ENCODE peak calls at places on chromosomes 13 and 19, in four cellular contexts. Z is body of pancreas, S is heart right ventricle, M is breast epithelium. K is an unnamed sample.

GRCh38 chr13:41708648-41709175 is 251.4 kb downstream of the RGCC start:
- DNase-seq in Z (peak; percentile 51), S (peak; percentile 13), M (no peak), K (peak; percentile 41)

GRCh38 chr19:17337675-17338439 is 504 bp downstream of the GTPBP3 start:
- DNase-seq in M (no peak), S (no peak), Z (no peak), K (peak; percentile 69)

GRCh38 chr19:14160017-14160703 is 23.8 kb upstream of the ASF1B start:
- DNase-seq in Z (no peak), M (no peak), S (no peak), K (peak; percentile 50)

GRCh38 chr13:68872338-68872737 is 1235.3 kb upstream of the ATXN8OS start:
- DNase-seq in S (no peak), M (no peak), Z (no peak), K (no peak)

GRCh38 chr13:26976336-26976735 is 195.3 kb downstream of the USP12 start:
- DNase-seq in Z (no peak), S (no peak), M (no peak), K (no peak)

GRCh38 chr13:28707629-28708427 is 10.9 kb downstream of the SLC46A3 start:
- DNase-seq in S (no peak), Z (peak; percentile 41), M (no peak), K (no peak)

GRCh38 chr13:108987488-108987887 is 358.1 kb downstream of the MYO16 start:
- DNase-seq in S (no peak), M (peak; percentile 49), Z (no peak), K (no peak)

GRCh38 chr13:99985243-99985874 is 3.8 kb downstream of the ZIC2 start:
- DNase-seq in Z (no peak), M (no peak), S (no peak), K (no peak)

GRCh38 chr13:98941118-98941517 is 36.7 kb downstream of the DOCK9 start:
- DNase-seq in Z (no peak), S (no peak), M (no peak), K (no peak)

GRCh38 chr13:41231786-41232185 is 31.6 kb downstream of the MTRF1 start:
- DNase-seq in S (no peak), M (no peak), Z (peak; percentile 99), K (no peak)

GRCh38 chr13:98961204-98962105 is 16.4 kb downstream of the DOCK9 start:
- DNase-seq in M (no peak), S (no peak), Z (no peak), K (no peak)

GRCh38 chr13:42628666-42629065 is 54.7 kb downstream of the TNFSF11 start:
- DNase-seq in M (no peak), Z (no peak), S (no peak), K (no peak)

GRCh38 chr19:55080915-55081772 is 5.5 kb downstream of the EPS8L1 start:
- DNase-seq in M (peak; percentile 80), Z (peak; percentile 77), S (peak; percentile 82), K (peak; percentile 68)

GRCh38 chr13:105363747-105364177 is 1171.7 kb downstream of the EFNB2 start:
- DNase-seq in S (no peak), Z (no peak), M (no peak), K (no peak)

GRCh38 chr19:47762615-47763308 is 15.7 kb upstream of the SELENOW start:
- DNase-seq in S (peak; percentile 53), Z (no peak), M (no peak), K (peak; percentile 59)

GRCh38 chr13:37869756-37870488 is at the start of gene TRPC4:
- DNase-seq in Z (peak; percentile 58), M (no peak), S (peak; percentile 33), K (peak; percentile 68)

GRCh38 chr19:50323782-50324133 is 5.4 kb downstream of the KCNC3 start:
- DNase-seq in S (no peak), Z (no peak), M (no peak), K (no peak)

GRCh38 chr13:20412761-20413355 is 112.8 kb downstream of the CRYL1 start:
- DNase-seq in M (no peak), S (no peak), Z (no peak), K (no peak)

GRCh38 chr13:28489536-28489935 is 5.4 kb downstream of the FLT1 start:
- DNase-seq in M (no peak), S (no peak), Z (no peak), K (no peak)

GRCh38 chr19:33409035-33409434 is 35.5 kb downstream of the CEBPG start:
- DNase-seq in M (no peak), S (no peak), Z (no peak), K (no peak)

GRCh38 chr19:4279530-4280422 is 710 bp downstream of the SHD start:
- DNase-seq in Z (no peak), S (no peak), M (no peak), K (no peak)
- H3K4me3 ChIP-seq in Z (no peak overlapping the region), S (no peak overlapping the region), M (peak overlapping the region; percentile 26), K (peak overlapping the region; percentile 86)

DNA sequence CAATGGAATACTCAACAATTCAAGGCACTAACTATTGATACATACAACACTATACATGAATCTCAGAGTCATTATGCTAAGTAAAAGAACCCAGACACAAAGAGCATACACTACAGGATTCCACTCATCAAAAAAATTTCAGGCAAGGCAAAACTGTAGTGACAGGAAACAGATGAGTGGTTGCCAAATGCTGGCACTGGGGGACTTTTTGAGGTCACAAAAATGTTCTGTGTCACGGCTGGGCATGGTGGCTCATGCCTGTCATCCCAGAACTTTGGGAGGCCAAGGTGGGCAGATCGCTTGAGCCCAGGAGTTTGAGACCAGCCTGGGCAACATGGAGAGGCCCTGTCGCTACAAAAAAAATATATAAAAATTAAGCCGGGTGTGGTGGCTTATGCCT is 129.4 kb downstream of the KL start:
- DNase-seq in Z (no peak), M (no peak), S (no peak), K (no peak)
- H3K27ac ChIP-seq in Z (no peak overlapping the region), M (no peak overlapping the region), S (peak overlapping the region; percentile 8), K (no peak overlapping the region)

DNA sequence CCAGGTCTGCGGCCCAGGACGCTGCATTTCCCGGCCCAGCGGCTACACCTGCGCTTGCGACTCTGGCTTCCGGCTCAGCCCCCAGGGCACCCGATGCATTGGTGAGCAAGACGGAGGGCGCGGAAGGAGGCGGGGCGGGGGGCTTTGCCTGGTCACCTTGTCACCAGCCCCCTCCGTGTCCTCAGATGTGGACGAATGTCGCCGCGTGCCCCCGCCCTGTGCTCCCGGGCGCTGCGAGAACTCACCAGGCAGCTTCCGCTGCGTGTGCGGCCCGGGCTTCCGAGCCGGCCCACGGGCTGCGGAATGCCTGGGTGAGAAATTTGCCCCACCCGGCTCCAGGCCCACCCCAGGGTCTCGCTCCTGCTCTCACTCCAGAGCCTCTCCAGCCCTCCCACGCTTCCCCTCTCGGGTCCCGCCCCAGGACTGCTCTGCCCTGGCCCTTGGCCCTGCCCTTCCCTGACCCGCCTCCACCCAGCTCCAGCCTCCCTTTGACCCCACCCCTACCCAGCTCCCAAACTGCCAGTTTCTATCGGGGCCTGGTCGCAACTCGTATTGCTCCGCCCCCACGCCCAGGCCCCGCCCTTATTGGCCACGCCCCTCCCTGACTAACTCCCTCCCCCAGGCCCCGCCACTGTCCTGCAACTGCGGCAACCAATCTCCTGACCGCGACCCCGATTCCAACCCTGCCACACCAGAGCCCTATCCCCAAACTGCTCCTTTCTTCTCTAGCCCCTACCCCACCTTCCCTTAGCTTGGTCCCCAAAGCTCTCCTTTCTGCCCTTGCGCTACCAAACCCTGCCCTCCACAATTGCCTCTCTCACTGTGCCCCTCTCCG is 8.6 kb downstream of the LTBP4 start:
- DNase-seq in M (peak; percentile 88), S (peak; percentile 92), Z (peak; percentile 96), K (peak; percentile 95)
- H3K4me3 ChIP-seq in M (peak overlapping the region; percentile 60), S (peak overlapping the region; percentile 16), Z (no peak overlapping the region), K (peak overlapping the region; percentile 11)

GRCh38 chr13:30845297-30846214 is 60.5 kb upstream of the MEDAG start:
- DNase-seq in Z (no peak), M (no peak), S (no peak), K (no peak)
- H3K27ac ChIP-seq in Z (no peak overlapping the region), M (peak overlapping the region; percentile 52), S (no peak overlapping the region), K (no peak overlapping the region)

GRCh38 chr13:46783504-46783903 is 13.5 kb downstream of the ESD start:
- DNase-seq in S (no peak), Z (no peak), M (no peak), K (no peak)

GRCh38 chr13:46778095-46778494 is 18.9 kb downstream of the ESD start:
- DNase-seq in Z (no peak), S (no peak), M (no peak), K (no peak)

GRCh38 chr13:46778879-46779278 is 18.1 kb downstream of the ESD start:
- DNase-seq in Z (no peak), S (no peak), M (no peak), K (no peak)

GRCh38 chr13:46782066-46782465 is 14.9 kb downstream of the ESD start:
- DNase-seq in S (no peak), M (no peak), Z (no peak), K (no peak)
- H3K4me3 ChIP-seq in S (no peak overlapping the region), M (no peak overlapping the region), Z (no peak overlapping the region), K (no peak overlapping the region)

GRCh38 chr19:6274756-6275155 is 5.0 kb downstream of the MLLT1 start:
- DNase-seq in M (no peak), S (peak; percentile 48), Z (peak; percentile 36), K (no peak)

GRCh38 chr19:6273701-6274601 is 5.8 kb downstream of the MLLT1 start:
- DNase-seq in Z (peak; percentile 87), M (peak; percentile 83), S (peak; percentile 80), K (peak; percentile 94)

GRCh38 chr19:6278051-6278450 is 1.7 kb downstream of the MLLT1 start:
- DNase-seq in Z (no peak), S (no peak), M (no peak), K (no peak)

GRCh38 chr19:6275170-6275744 is 4.5 kb downstream of the MLLT1 start:
- DNase-seq in M (no peak), S (no peak), Z (no peak), K (no peak)

GRCh38 chr19:6276447-6276846 is 3.3 kb downstream of the MLLT1 start:
- DNase-seq in M (peak; percentile 47), Z (peak; percentile 38), S (peak; percentile 70), K (peak; percentile 88)
- H3K27ac ChIP-seq in M (peak overlapping the region; percentile 83), Z (no peak overlapping the region), S (peak overlapping the region; percentile 93), K (peak overlapping the region; percentile 95)